ENCODE peak calls at places on chromosome 1, in four cellular contexts. Z is adipocyte, W is WTC11, U is dorsolateral prefrontal cortex. F is an unnamed sample.

GRCh38 chr1:88698140-88698539 is 14.1 kb downstream of the PKN2 start:
- DNase-seq in Z (peak; percentile 25), W (no peak), U (no peak), F (no peak)

GRCh38 chr1:203349757-203350522 is 982 bp downstream of the FMOD start:
- DNase-seq in Z (no peak), W (no peak), U (no peak), F (no peak)

GRCh38 chr1:235424092-235424491 is 56.9 kb downstream of the TBCE start:
- DNase-seq in Z (no peak), W (no peak), U (no peak), F (no peak)

GRCh38 chr1:47590523-47591225 is 152.8 kb downstream of the FOXD2 start:
- DNase-seq in Z (no peak), W (no peak), U (no peak), F (no peak)

GRCh38 chr1:107683198-107683657 is 281.8 kb downstream of the VAV3 start:
- DNase-seq in Z (no peak), W (no peak), U (no peak), F (no peak)

GRCh38 chr1:159849972-159850371 is 12.5 kb downstream of the VSIG8 start:
- DNase-seq in Z (peak; percentile 16), W (no peak), U (no peak), F (peak; percentile 59)

GRCh38 chr1:53480678-53481077 is 21.5 kb downstream of the DMRTB1 start:
- DNase-seq in Z (no peak), W (no peak), U (no peak), F (no peak)

GRCh38 chr1:199954701-199955100 is 72.8 kb upstream of the NR5A2 start:
- DNase-seq in Z (no peak), W (peak; percentile 83), U (no peak), F (peak; percentile 16)

GRCh38 chr1:55071477-55071876 is 32.1 kb downstream of the PCSK9 start:
- DNase-seq in Z (peak; percentile 69), W (peak; percentile 67), U (peak; percentile 61), F (no peak)

GRCh38 chr1:103336376-103336775 is 189.1 kb upstream of the RNPC3 start:
- DNase-seq in Z (no peak), W (no peak), U (no peak), F (no peak)

GRCh38 chr1:93419344-93419743 is 28.6 kb upstream of the FNBP1L start:
- DNase-seq in Z (no peak), W (no peak), U (no peak), F (no peak)

GRCh38 chr1:109385417-109385816 is 12.3 kb downstream of the SORT1 start:
- DNase-seq in Z (peak; percentile 55), W (no peak), U (peak; percentile 13), F (no peak)

GRCh38 chr1:29496701-29497100 is 260.4 kb downstream of the PTPRU start:
- DNase-seq in Z (no peak), W (no peak), U (no peak), F (no peak)